ENCODE peak calls at places on chromosomes 16 and 17, in nine cellular contexts. M is activated naive CD4-positive, alpha-beta T cell; U is HT-29; P is fibroblast of gingiva; N is stimulated activated CD4-positive, alpha-beta T cell treated with anti-CD3 and anti-CD28 coated beads, Interleukin-4, amount 100 ng/mL, for 48 hours; G is stimulated activated naive CD8-positive, alpha-beta T cell treated with anti-CD3 and anti-CD28 coated beads, Interleukin-15, Interleukin-2, amounts not matched to agents 100 U/mL and 50 U/mL, for 24 hours; F is Caki2; R is HFFc6; O is Peyer's patch. J is an unnamed sample.
A peak's percentile ranks its signal among the peaks of the same experiment; 100 is the strongest.

GRCh38 chr17:77372444-77373297 is 231.9 kb downstream of the SEC14L1 start:
- DNase-seq in G (peak; percentile 72), R (peak; percentile 75), U (peak; percentile 78), M (peak; percentile 55), O (peak; percentile 90), F (no peak), P (peak; percentile 96), N (peak; percentile 47), J (no peak)

GRCh38 chr16:57958544-57958943 is 12.4 kb downstream of the CNGB1 start:
- DNase-seq in U (no peak), G (no peak), O (no peak), R (no peak), M (no peak), P (no peak), N (no peak), F (no peak), J (no peak)

GRCh38 chr17:7177954-7178477 is 1.2 kb downstream of the ASGR1 start:
- DNase-seq in F (no peak), N (no peak), M (no peak), G (no peak), R (no peak), P (no peak), U (no peak), O (no peak), J (peak; percentile 41)

GRCh38 chr17:81119223-81120148 is 45.8 kb upstream of the PVALEF start:
- DNase-seq in U (peak; percentile 94), N (peak; percentile 86), R (peak; percentile 98), P (peak; percentile 92), M (peak; percentile 71), O (peak; percentile 73), F (peak; percentile 95), G (peak; percentile 88), J (peak; percentile 97)

GRCh38 chr17:6779411-6779810 is 3.4 kb downstream of the FBXO39 start:
- DNase-seq in F (no peak), R (no peak), M (no peak), U (no peak), G (no peak), P (no peak), N (no peak), O (no peak), J (no peak)

GRCh38 chr17:35841505-35841904 is 27.2 kb downstream of the HEATR9 start:
- DNase-seq in M (no peak), N (no peak), G (no peak), R (no peak), O (no peak), F (no peak), P (no peak), U (no peak), J (no peak)

GRCh38 chr17:31327534-31328526 is 6.4 kb upstream of the EVI2A start:
- DNase-seq in U (no peak), R (peak; percentile 76), M (no peak), G (no peak), O (no peak), P (peak; percentile 81), N (no peak), F (peak; percentile 48), J (no peak)

GRCh38 chr17:42130310-42130936 is 7.8 kb downstream of the HSPB9 start:
- DNase-seq in N (no peak), O (no peak), M (no peak), P (no peak), U (no peak), G (no peak), R (no peak), F (no peak), J (no peak)

GRCh38 chr17:1649116-1649843 is 386 bp downstream of the RILP start:
- DNase-seq in R (peak; percentile 85), G (peak; percentile 87), U (peak; percentile 80), O (peak; percentile 89), M (peak; percentile 77), P (peak; percentile 86), F (peak; percentile 80), N (peak; percentile 79), J (peak; percentile 82)